ENCODE peak calls at places on chromosome 9, in four cellular contexts. M, Q, I and H are unnamed samples.

GRCh38 chr9:122134822-122135528 is 24.6 kb downstream of the NDUFA8 start:
- DNase-seq in M (peak), Q (peak), I (no peak), H (peak)

GRCh38 chr9:109517798-109518435 is 19.8 kb upstream of the PTPN3 start:
- DNase-seq in M (no peak), I (no peak), Q (no peak), H (peak)

GRCh38 chr9:124621371-124622328 is 114.5 kb upstream of the NR5A1 start:
- DNase-seq in Q (peak), I (no peak), M (no peak), H (no peak)

GRCh38 chr9:21031091-21031817 is at the start of gene HACD4:
- DNase-seq in Q (peak), M (peak), I (peak), H (peak)

GRCh38 chr9:121393318-121393717 is 23.3 kb upstream of the STOM start:
- DNase-seq in I (no peak), M (no peak), Q (peak), H (no peak)

GRCh38 chr9:136920832-136921231 is 23.7 kb downstream of the FBXW5 start:
- DNase-seq in M (no peak), Q (no peak), I (peak), H (no peak)

GRCh38 chr9:88936132-88936531 is 55.1 kb upstream of the S1PR3 start:
- DNase-seq in Q (no peak), I (no peak), M (no peak), H (no peak)

GRCh38 chr9:98998441-98999151 is 54.9 kb downstream of the COL15A1 start:
- DNase-seq in I (peak), Q (peak), M (peak), H (peak)

GRCh38 chr9:29999645-30000044 is 2384.8 kb upstream of the ACO1 start:
- DNase-seq in I (no peak), M (no peak), Q (no peak), H (no peak)

GRCh38 chr9:34143116-34143515 is 16.6 kb upstream of the DCAF12 start:
- DNase-seq in I (no peak), Q (no peak), M (no peak), H (no peak)

DNA sequence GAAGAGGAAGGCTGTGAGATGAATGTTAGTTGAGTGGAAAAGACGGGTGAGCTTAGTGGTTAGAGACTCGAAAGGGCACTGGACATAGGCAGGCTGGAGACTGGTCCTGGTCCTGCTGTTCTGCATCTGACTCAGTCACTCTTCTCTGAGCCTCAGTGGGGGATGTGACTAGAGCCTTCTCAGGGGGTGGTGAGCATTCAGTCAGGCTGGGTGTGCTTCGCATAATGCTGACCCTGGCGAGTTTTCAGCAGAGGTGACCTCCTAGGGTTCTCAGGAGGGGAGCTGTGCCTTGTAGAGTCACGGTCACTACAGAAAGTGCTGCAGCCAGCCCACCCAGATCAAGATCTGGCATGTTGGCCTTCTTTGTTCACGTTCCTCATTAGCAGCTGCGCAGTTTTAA is 44.3 kb downstream of the PRRC2B start:
- DNase-seq in Q (no peak), M (no peak), I (no peak), H (no peak)
- H4K91ac ChIP-seq in Q (no peak), M (no peak), I (no peak), H (no peak)

DNA sequence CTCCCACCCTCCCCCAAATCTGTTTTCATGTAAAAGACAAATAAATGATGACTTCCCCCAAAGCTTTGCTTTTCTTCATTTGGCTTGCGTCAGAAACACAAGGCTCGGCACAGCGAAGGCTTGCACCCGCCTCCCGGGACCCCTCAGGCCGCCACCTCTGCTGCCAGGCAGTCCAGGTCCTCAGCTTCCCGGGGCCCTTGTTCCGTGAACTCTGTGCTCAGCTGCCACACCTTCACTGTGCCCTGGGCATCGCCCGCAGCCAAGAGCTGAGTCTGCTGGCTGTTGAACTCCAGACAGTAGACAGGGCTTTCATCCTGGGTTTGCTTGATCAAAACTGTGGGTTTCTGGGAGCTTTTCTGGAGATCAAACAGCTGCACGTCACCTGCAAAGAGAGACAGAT is 23.0 kb downstream of the DYNC2I2 start:
- DNase-seq in I (no peak), Q (no peak), M (no peak), H (no peak)
- H4K91ac ChIP-seq in I (no peak), Q (no peak), M (no peak), H (no peak)

DNA sequence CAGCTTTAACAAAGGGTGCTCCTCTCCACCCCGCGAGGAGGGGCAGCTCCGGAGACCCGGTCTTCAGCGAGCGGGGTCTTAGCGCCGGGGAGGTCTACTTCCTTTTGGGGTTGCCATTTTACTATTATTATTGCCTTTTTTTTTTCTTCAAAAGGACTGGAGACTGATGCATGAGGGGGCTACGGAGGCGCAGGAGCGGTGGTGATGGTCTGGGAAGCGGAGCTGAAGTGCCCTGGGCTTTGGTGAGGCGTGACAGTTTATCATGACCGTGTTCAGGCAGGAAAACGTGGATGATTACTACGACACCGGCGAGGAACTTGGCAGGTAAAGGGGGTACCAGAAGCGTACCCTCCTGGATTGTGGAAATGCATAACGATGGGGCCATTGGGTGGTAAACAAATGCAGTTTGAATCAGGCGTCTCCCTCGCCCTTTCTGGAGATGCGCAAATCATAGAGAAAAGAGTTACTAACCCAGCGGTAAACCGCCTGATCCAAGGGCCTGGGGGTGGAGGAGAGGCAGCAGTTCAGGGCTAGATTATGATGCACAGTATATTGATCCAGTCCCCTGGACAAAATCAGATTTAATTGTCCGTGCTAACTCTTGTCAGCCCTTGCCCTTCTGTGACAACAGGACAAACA is 1.3 kb downstream of the DAPK1 start:
- DNase-seq in M (peak), Q (no peak), I (peak), H (no peak)
- H4K91ac ChIP-seq in M (no peak), Q (no peak), I (no peak), H (peak)

GRCh38 chr9:91364005-91364404 is 2.3 kb upstream of the AUH start:
- DNase-seq in I (no peak), M (no peak), Q (no peak), H (no peak)

GRCh38 chr9:91359734-91360470 is 1.8 kb downstream of the AUH start:
- DNase-seq in I (no peak), Q (no peak), M (no peak), H (no peak)

GRCh38 chr9:91362212-91362611 is 494 bp upstream of the AUH start:
- DNase-seq in M (no peak), I (no peak), Q (no peak), H (no peak)

GRCh38 chr9:91360551-91361293 is 996 bp downstream of the AUH start:
- DNase-seq in I (no peak), Q (no peak), M (peak), H (no peak)

DNA sequence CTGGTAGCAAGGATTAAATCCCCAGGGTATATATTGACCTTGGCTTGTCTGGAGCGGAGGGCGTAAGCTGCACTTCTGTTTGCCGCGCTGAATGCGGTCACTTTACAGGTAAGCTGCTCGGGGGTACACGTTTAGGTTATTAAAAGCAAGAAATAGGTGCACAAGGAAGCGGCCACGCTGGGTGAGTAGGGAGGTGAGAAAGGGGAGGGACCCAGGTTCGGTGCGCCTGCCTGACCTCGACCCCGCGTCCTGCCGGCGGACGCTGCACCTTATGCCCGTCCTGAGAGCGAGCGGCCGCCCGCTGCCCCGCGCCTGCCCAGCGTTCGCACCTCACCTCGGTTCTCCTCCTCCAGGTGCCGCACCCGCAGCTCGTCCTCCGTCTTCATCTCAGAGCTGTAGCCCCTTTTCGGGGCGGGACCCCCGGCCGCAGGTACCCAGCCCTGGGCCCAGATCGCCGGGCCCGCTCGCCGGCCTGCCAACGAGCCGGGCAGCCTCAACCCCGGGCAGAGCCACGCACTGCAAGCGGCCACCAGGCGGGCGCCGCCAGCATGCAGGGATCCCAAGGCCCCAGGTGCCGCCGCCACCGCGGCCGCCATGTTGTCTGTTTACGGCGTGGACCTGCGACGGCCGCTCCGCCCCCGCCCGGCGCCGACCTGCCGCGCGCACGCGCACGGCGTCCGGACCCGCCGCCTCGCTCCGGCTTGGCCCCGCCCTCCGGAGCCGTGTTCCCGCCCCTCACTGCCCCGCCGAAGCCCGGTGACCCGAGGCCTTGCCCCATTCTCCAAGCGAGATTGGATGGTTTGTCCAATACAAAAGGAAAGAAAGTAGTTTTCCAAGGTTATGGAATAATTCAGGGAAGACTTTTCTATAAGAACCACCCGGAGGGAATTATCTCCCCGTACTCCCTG is at the start of gene AUH:
- DNase-seq in Q (peak), M (peak), I (peak), H (peak)
- H4K91ac ChIP-seq in Q (peak), M (no peak), I (no peak), H (peak)

GRCh38 chr9:69570091-69570451 is 102.1 kb downstream of the APBA1 start:
- DNase-seq in Q (no peak), M (no peak), I (no peak), H (no peak)

GRCh38 chr9:69577123-69577522 is 95.0 kb downstream of the APBA1 start:
- DNase-seq in I (no peak), Q (peak), M (no peak), H (no peak)

GRCh38 chr9:69573666-69574456 is 98.3 kb downstream of the APBA1 start:
- DNase-seq in M (no peak), I (no peak), Q (peak), H (no peak)

GRCh38 chr9:69571032-69571431 is 101.1 kb downstream of the APBA1 start:
- DNase-seq in Q (no peak), I (no peak), M (no peak), H (no peak)

GRCh38 chr9:69572611-69573010 is 99.6 kb downstream of the APBA1 start:
- DNase-seq in M (no peak), Q (no peak), I (no peak), H (no peak)
- H4K91ac ChIP-seq in M (no peak), Q (no peak), I (no peak), H (no peak)

GRCh38 chr9:95808001-95808400 is 67.5 kb upstream of the ERCC6L2 start:
- DNase-seq in Q (peak), M (no peak), I (no peak), H (peak)
- H4K91ac ChIP-seq in Q (no peak), M (no peak), I (no peak), H (no peak)

GRCh38 chr9:36141761-36142160 is 5.2 kb downstream of the GLIPR2 start:
- DNase-seq in Q (no peak), I (no peak), M (no peak), H (no peak)

GRCh38 chr9:36143242-36143641 is 6.7 kb downstream of the GLIPR2 start:
- DNase-seq in Q (no peak), I (no peak), M (no peak), H (no peak)

GRCh38 chr9:36144322-36145206 is 8.0 kb downstream of the GLIPR2 start:
- DNase-seq in M (no peak), I (no peak), Q (no peak), H (no peak)

GRCh38 chr9:36141288-36141687 is 4.8 kb downstream of the GLIPR2 start:
- DNase-seq in I (peak), M (no peak), Q (peak), H (no peak)

DNA sequence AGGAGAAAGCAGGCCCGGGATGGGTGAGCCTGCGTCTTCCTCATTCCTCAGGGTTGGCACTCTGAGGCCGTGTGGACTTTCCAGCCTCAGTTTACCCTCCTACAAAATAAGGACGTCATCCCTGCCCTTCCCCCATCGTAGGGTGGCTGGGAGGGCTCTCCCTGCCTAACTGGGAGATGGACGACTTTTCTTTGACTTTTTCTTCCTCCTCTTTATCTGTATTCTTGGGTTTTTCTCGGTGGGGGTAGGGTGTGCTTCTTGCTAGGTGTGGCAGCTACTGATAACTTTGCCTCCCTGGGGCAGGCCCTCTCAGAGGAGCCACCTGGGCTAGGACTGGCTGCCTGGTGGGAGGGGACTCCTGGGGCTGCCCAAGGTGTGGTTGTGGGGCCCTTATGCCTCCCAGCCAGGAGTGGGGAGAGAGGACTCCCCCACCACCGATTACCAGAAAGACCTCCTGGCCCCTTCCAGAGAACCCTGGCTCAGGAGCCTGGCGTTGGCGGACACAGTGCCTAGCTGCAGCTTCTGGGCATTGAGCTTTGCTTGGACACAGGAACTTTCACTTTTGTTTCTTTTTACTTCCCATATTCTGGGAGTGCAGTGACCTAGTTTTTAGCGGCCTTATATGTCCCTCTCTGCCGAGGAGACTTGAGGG is 6.1 kb downstream of the GLIPR2 start:
- DNase-seq in I (no peak), M (no peak), Q (no peak), H (no peak)
- H4K91ac ChIP-seq in I (no peak), M (no peak), Q (no peak), H (no peak)

DNA sequence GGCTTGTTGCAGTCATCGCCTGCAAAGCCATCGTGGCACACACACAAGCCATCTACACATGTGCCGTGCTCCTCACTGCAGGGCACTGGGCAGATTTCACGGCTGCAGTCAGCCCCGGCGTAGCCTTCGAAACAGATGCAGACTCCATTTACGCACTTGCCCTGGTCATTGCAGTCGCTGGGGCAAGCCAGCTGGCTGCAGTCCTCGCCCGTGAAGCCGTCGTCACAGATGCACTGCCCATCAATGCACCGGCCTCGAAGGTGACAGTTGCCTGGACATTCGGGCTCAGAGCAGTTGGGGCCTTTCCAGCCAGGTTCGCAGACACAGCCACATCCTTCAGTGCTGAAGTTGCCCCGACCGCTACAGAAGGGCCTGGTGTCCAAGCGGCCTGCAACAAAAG is 31.1 kb downstream of the TNC start:
- DNase-seq in Q (no peak), M (no peak), I (no peak), H (no peak)
- H4K91ac ChIP-seq in Q (no peak), M (no peak), I (no peak), H (no peak)

GRCh38 chr9:93450817-93451761 is at the start of gene FAM120A:
- DNase-seq in I (peak), Q (peak), M (peak), H (peak)

GRCh38 chr9:93456022-93456421 is 2.6 kb upstream of the FAM120AOS start:
- DNase-seq in Q (peak), M (no peak), I (no peak), H (no peak)

GRCh38 chr9:93453047-93453914 is at the start of gene FAM120AOS:
- DNase-seq in M (peak), I (peak), Q (peak), H (peak)

GRCh38 chr9:93452710-93453046 is 703 bp downstream of the FAM120AOS start:
- DNase-seq in Q (no peak), I (no peak), M (no peak), H (peak)

GRCh38 chr9:93451762-93452709 is 551 bp downstream of the FAM120A start:
- DNase-seq in Q (peak), M (peak), I (peak), H (peak)
- H4K91ac ChIP-seq in Q (peak), M (peak), I (no peak), H (peak)